ENCODE peak calls at places on chromosomes 4 and X, in nine cellular contexts. One of them, this sample, is unnamed.

GRCh38 chr4:185213829-185214228 is 4.4 kb downstream of the SNX25 start:
- DNase-seq in iPS DF 6.9: no peak
- DNase-seq in CD4-positive, CD25-positive, alpha-beta regulatory T cell: no peak
- DNase-seq in suprapubic skin: no peak
- DNase-seq in Peyer's patch: peak; percentile 62
- DNase-seq in right cardiac atrium: no peak
- DNase-seq in A549: no peak
- DNase-seq in fibroblast of lung: no peak
- DNase-seq in neuronal stem cell: no peak
- DNase-seq in this sample: no peak

GRCh38 chrX:41737065-41737464 is 13.1 kb downstream of the GPR82 start:
- DNase-seq in Peyer's patch: no peak
- DNase-seq in A549: no peak
- DNase-seq in iPS DF 6.9: no peak
- DNase-seq in fibroblast of lung: peak; percentile 26
- DNase-seq in CD4-positive, CD25-positive, alpha-beta regulatory T cell: no peak
- DNase-seq in suprapubic skin: no peak
- DNase-seq in right cardiac atrium: no peak
- DNase-seq in neuronal stem cell: no peak
- DNase-seq in this sample: no peak

GRCh38 chr4:2714918-2715317 is 41.2 kb downstream of the TNIP2 start:
- DNase-seq in CD4-positive, CD25-positive, alpha-beta regulatory T cell: no peak
- DNase-seq in neuronal stem cell: no peak
- DNase-seq in A549: no peak
- DNase-seq in Peyer's patch: no peak
- DNase-seq in right cardiac atrium: no peak
- DNase-seq in iPS DF 6.9: no peak
- DNase-seq in suprapubic skin: no peak
- DNase-seq in fibroblast of lung: no peak
- DNase-seq in this sample: no peak

GRCh38 chr4:2451821-2452785 is 16.8 kb upstream of the RNF4 start:
- DNase-seq in CD4-positive, CD25-positive, alpha-beta regulatory T cell: no peak
- DNase-seq in right cardiac atrium: peak; percentile 30
- DNase-seq in suprapubic skin: no peak
- DNase-seq in iPS DF 6.9: no peak
- DNase-seq in A549: no peak
- DNase-seq in fibroblast of lung: no peak
- DNase-seq in Peyer's patch: no peak
- DNase-seq in neuronal stem cell: no peak
- DNase-seq in this sample: no peak

GRCh38 chr4:119498520-119498919 is 130.1 kb downstream of the PDE5A start:
- DNase-seq in CD4-positive, CD25-positive, alpha-beta regulatory T cell: no peak
- DNase-seq in A549: no peak
- DNase-seq in iPS DF 6.9: no peak
- DNase-seq in neuronal stem cell: no peak
- DNase-seq in suprapubic skin: no peak
- DNase-seq in right cardiac atrium: peak; percentile 73
- DNase-seq in fibroblast of lung: peak; percentile 59
- DNase-seq in Peyer's patch: no peak
- DNase-seq in this sample: peak; percentile 57

GRCh38 chrX:9378980-9379696 is 85.7 kb upstream of the TBL1X start:
- DNase-seq in CD4-positive, CD25-positive, alpha-beta regulatory T cell: no peak
- DNase-seq in fibroblast of lung: peak; percentile 66
- DNase-seq in suprapubic skin: no peak
- DNase-seq in neuronal stem cell: no peak
- DNase-seq in Peyer's patch: no peak
- DNase-seq in A549: no peak
- DNase-seq in right cardiac atrium: no peak
- DNase-seq in iPS DF 6.9: no peak
- DNase-seq in this sample: no peak

GRCh38 chrX:1185556-1185955 is 26.9 kb downstream of the CRLF2 start:
- DNase-seq in neuronal stem cell: no peak
- DNase-seq in fibroblast of lung: no peak
- DNase-seq in right cardiac atrium: no peak
- DNase-seq in Peyer's patch: no peak
- DNase-seq in iPS DF 6.9: no peak
- DNase-seq in A549: no peak
- DNase-seq in CD4-positive, CD25-positive, alpha-beta regulatory T cell: no peak
- DNase-seq in suprapubic skin: no peak
- DNase-seq in this sample: peak; percentile 32

GRCh38 chrX:11209798-11210197 is 83.4 kb upstream of the AMELX start:
- DNase-seq in CD4-positive, CD25-positive, alpha-beta regulatory T cell: no peak
- DNase-seq in iPS DF 6.9: no peak
- DNase-seq in A549: no peak
- DNase-seq in Peyer's patch: no peak
- DNase-seq in suprapubic skin: no peak
- DNase-seq in neuronal stem cell: no peak
- DNase-seq in right cardiac atrium: no peak
- DNase-seq in fibroblast of lung: no peak
- DNase-seq in this sample: no peak

GRCh38 chrX:147838465-147839131 is 73.1 kb upstream of the FMR1 start:
- DNase-seq in right cardiac atrium: no peak
- DNase-seq in Peyer's patch: no peak
- DNase-seq in suprapubic skin: no peak
- DNase-seq in neuronal stem cell: no peak
- DNase-seq in A549: no peak
- DNase-seq in CD4-positive, CD25-positive, alpha-beta regulatory T cell: no peak
- DNase-seq in iPS DF 6.9: no peak
- DNase-seq in fibroblast of lung: peak; percentile 0
- DNase-seq in this sample: no peak

DNA sequence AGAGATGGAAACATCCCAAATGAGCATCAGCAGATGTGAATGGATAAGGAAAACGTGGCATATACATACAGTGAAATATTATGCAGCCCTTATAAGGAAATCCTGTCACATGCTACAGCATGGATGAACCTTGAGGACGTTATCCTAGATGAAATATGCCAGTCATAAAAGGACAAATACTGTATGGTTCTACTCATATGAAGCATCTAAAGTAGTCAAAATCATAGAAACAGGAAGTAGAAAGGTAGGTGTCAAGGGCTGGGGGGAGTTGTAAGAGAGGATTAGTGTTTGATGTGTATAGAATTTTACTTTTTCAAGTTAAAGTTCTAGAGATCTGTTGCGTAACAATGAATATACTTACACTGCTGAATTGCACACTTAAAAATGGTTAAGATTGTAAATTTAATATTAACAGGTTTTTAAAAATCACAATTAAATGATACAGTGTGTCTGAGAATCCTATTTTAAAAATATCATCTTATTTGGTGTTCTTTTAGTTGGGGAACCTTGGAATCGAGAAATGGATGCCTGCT is 58.5 kb downstream of the KDM6A start:
- DNase-seq in neuronal stem cell: no peak
- DNase-seq in iPS DF 6.9: no peak
- DNase-seq in CD4-positive, CD25-positive, alpha-beta regulatory T cell: no peak
- DNase-seq in right cardiac atrium: no peak
- DNase-seq in Peyer's patch: no peak
- DNase-seq in suprapubic skin: no peak
- DNase-seq in A549: no peak
- DNase-seq in fibroblast of lung: no peak
- DNase-seq in this sample: no peak
- H3K27ac ChIP-seq in neuronal stem cell: no peak overlapping the region
- H3K27ac ChIP-seq in iPS DF 6.9: no peak overlapping the region
- H3K27ac ChIP-seq in CD4-positive, CD25-positive, alpha-beta regulatory T cell: no peak overlapping the region
- H3K27ac ChIP-seq in right cardiac atrium: no peak overlapping the region
- H3K27ac ChIP-seq in Peyer's patch: no peak overlapping the region
- H3K27ac ChIP-seq in suprapubic skin: no peak overlapping the region
- H3K27ac ChIP-seq in A549: no peak overlapping the region
- H3K27ac ChIP-seq in fibroblast of lung: no peak overlapping the region
- H3K27ac ChIP-seq in this sample: no peak overlapping the region

GRCh38 chr4:40479378-40479777 is 144.2 kb downstream of the CHRNA9 start:
- DNase-seq in CD4-positive, CD25-positive, alpha-beta regulatory T cell: no peak
- DNase-seq in A549: no peak
- DNase-seq in neuronal stem cell: no peak
- DNase-seq in fibroblast of lung: no peak
- DNase-seq in Peyer's patch: no peak
- DNase-seq in suprapubic skin: no peak
- DNase-seq in iPS DF 6.9: no peak
- DNase-seq in right cardiac atrium: no peak
- DNase-seq in this sample: no peak

GRCh38 chr4:40481977-40482376 is 146.8 kb downstream of the CHRNA9 start:
- DNase-seq in iPS DF 6.9: no peak
- DNase-seq in neuronal stem cell: no peak
- DNase-seq in suprapubic skin: no peak
- DNase-seq in Peyer's patch: no peak
- DNase-seq in CD4-positive, CD25-positive, alpha-beta regulatory T cell: no peak
- DNase-seq in A549: no peak
- DNase-seq in fibroblast of lung: no peak
- DNase-seq in right cardiac atrium: no peak
- DNase-seq in this sample: no peak

GRCh38 chr4:40482985-40483647 is 146.5 kb downstream of the RBM47 start:
- DNase-seq in CD4-positive, CD25-positive, alpha-beta regulatory T cell: no peak
- DNase-seq in Peyer's patch: no peak
- DNase-seq in A549: no peak
- DNase-seq in right cardiac atrium: no peak
- DNase-seq in fibroblast of lung: no peak
- DNase-seq in suprapubic skin: no peak
- DNase-seq in neuronal stem cell: no peak
- DNase-seq in iPS DF 6.9: no peak
- DNase-seq in this sample: no peak

GRCh38 chr4:40478215-40478614 is 143.1 kb downstream of the CHRNA9 start:
- DNase-seq in CD4-positive, CD25-positive, alpha-beta regulatory T cell: no peak
- DNase-seq in suprapubic skin: no peak
- DNase-seq in right cardiac atrium: no peak
- DNase-seq in iPS DF 6.9: no peak
- DNase-seq in Peyer's patch: no peak
- DNase-seq in neuronal stem cell: no peak
- DNase-seq in fibroblast of lung: no peak
- DNase-seq in A549: no peak
- DNase-seq in this sample: no peak

DNA sequence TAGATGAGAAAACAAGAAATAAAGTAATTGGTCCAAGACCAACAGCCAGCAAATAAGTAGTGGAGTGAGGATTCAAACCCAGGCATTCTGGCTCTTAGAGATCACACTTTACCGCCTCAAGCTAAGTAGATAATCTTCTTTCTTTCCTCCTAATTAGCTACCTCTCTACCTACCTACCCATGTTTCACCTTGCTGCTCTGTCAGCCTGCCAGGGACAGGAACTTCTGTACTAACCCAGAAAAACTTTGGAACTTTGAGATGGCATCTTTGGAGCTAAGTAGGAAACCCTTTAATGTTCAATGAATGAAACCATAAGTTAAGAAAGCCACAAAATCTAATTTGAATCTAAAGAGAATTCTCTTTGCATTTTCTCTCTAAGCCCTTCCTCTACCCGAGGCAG is 145.2 kb downstream of the CHRNA9 start:
- DNase-seq in A549: no peak
- DNase-seq in Peyer's patch: no peak
- DNase-seq in neuronal stem cell: no peak
- DNase-seq in CD4-positive, CD25-positive, alpha-beta regulatory T cell: no peak
- DNase-seq in suprapubic skin: no peak
- DNase-seq in fibroblast of lung: no peak
- DNase-seq in iPS DF 6.9: no peak
- DNase-seq in right cardiac atrium: no peak
- DNase-seq in this sample: no peak
- H3K27ac ChIP-seq in A549: no peak overlapping the region
- H3K27ac ChIP-seq in Peyer's patch: no peak overlapping the region
- H3K27ac ChIP-seq in neuronal stem cell: no peak overlapping the region
- H3K27ac ChIP-seq in CD4-positive, CD25-positive, alpha-beta regulatory T cell: no peak overlapping the region
- H3K27ac ChIP-seq in suprapubic skin: no peak overlapping the region
- H3K27ac ChIP-seq in fibroblast of lung: no peak overlapping the region
- H3K27ac ChIP-seq in iPS DF 6.9: no peak overlapping the region
- H3K27ac ChIP-seq in right cardiac atrium: no peak overlapping the region
- H3K27ac ChIP-seq in this sample: no peak overlapping the region

DNA sequence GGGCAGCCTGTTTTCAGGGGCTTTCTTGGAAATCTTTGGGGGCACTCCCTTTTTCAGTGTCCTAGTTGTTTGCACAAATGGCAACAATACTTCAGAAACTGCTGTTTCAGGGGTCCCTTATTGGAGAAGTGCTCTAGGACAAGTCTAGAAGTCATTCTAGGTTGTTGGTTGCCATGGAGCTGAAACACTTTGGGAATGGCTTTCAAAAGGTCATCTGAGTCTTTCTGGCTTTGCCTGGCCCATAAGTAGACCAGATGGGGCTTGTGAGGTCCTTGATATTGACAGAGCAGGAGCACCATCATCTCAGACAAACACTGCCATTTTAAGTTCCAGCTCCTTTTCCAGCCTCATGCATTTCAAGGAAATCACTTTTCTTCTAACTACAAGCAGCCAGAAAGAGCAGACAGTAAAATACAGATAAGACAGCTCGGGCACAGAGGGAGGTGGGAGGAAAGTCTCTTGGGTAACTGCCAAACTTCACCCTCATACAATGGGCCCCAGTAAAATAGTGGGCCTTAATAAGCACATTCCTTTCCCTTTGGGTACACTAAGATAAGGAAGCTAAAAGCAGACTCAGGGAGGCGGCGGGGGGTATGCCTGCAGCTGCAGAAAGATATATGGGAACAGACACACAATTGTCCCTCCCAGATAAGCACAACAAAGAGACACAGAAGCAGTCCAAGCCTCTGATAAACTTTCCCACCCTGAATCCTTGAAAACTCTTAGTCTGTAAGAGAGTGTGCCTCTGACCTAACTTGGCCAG is 8.5 kb upstream of the NXF3 start:
- DNase-seq in right cardiac atrium: peak; percentile 57
- DNase-seq in fibroblast of lung: no peak
- DNase-seq in neuronal stem cell: no peak
- DNase-seq in suprapubic skin: no peak
- DNase-seq in CD4-positive, CD25-positive, alpha-beta regulatory T cell: no peak
- DNase-seq in iPS DF 6.9: no peak
- DNase-seq in A549: no peak
- DNase-seq in Peyer's patch: no peak
- DNase-seq in this sample: no peak
- H3K27ac ChIP-seq in right cardiac atrium: no peak overlapping the region
- H3K27ac ChIP-seq in fibroblast of lung: no peak overlapping the region
- H3K27ac ChIP-seq in neuronal stem cell: peak overlapping the region; percentile 80
- H3K27ac ChIP-seq in suprapubic skin: no peak overlapping the region
- H3K27ac ChIP-seq in CD4-positive, CD25-positive, alpha-beta regulatory T cell: no peak overlapping the region
- H3K27ac ChIP-seq in iPS DF 6.9: no peak overlapping the region
- H3K27ac ChIP-seq in A549: no peak overlapping the region
- H3K27ac ChIP-seq in Peyer's patch: no peak overlapping the region
- H3K27ac ChIP-seq in this sample: no peak overlapping the region

DNA sequence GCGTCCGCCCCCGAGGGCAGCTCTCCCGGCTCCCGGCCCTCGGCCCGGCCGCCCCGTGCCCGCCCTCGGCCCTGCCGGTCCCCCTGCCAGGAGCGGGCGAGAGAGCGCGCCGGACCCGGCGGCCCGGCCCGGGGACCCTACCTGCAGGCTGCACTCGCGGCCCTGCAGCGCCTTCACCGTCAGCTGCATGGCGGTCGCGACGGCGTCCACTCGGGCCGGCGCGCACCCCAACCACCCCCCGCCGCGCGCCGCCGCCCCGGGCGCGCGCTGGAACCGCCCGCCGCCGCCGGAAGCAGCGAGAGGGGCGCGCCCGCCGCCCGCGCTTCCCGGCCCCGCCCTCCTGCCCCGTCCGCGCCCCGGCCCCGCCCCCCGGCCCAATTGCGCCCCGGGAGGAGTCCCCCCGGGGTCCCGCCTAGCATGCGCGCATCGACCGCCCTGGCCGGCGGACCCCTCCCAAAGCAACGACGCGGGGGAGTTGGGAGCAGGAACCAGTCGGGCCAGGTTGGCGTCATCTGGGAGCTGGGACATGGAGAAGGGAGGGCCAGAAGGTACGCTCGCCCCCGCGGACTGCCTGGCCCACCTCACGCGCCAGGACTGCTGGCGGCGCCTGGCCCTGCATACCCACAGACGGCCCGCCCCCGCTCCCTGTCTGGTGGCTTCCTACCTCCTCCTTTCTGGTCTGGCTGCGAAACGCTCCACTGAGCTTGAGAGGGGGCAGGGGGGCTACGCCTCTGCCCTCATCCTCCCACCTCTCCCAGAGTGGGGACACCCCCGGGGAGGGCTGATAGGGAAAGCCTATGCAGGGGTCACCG is at the start of gene UBL4A:
- DNase-seq in iPS DF 6.9: no peak
- DNase-seq in suprapubic skin: no peak
- DNase-seq in Peyer's patch: peak; percentile 73
- DNase-seq in fibroblast of lung: no peak
- DNase-seq in A549: peak; percentile 26
- DNase-seq in CD4-positive, CD25-positive, alpha-beta regulatory T cell: peak; percentile 56
- DNase-seq in right cardiac atrium: peak; percentile 89
- DNase-seq in neuronal stem cell: peak; percentile 21
- DNase-seq in this sample: peak; percentile 88
- H3K27ac ChIP-seq in iPS DF 6.9: no peak within 1 kb of the TSS
- H3K27ac ChIP-seq in suprapubic skin: peak within 1 kb of the TSS; percentile 83
- H3K27ac ChIP-seq in Peyer's patch: peak within 1 kb of the TSS; percentile 91
- H3K27ac ChIP-seq in fibroblast of lung: peak within 1 kb of the TSS; percentile 34
- H3K27ac ChIP-seq in A549: peak within 1 kb of the TSS; percentile 97
- H3K27ac ChIP-seq in CD4-positive, CD25-positive, alpha-beta regulatory T cell: peak within 1 kb of the TSS; percentile 60
- H3K27ac ChIP-seq in right cardiac atrium: peak within 1 kb of the TSS; percentile 89
- H3K27ac ChIP-seq in neuronal stem cell: no peak within 1 kb of the TSS
- H3K27ac ChIP-seq in this sample: peak within 1 kb of the TSS; percentile 86

This sample was measured in spleen.